ENCODE peak calls at places on chromosomes 16 and 17, in five cellular contexts. One of them, this sample, is unnamed.

GRCh38 chr16:11212819-11213196 is 43.2 kb downstream of the SOCS1 start:
- DNase-seq in tibial artery: no peak
- DNase-seq in adrenal gland: no peak
- DNase-seq in ovary: no peak
- DNase-seq in GM23338: no peak
- DNase-seq in this sample: no peak

GRCh38 chr16:47578033-47578432 is 116.9 kb downstream of the PHKB start:
- DNase-seq in tibial artery: no peak
- DNase-seq in adrenal gland: no peak
- DNase-seq in ovary: no peak
- DNase-seq in GM23338: no peak
- DNase-seq in this sample: no peak

GRCh38 chr17:31491794-31492171 is 100.3 kb downstream of the RAB11FIP4 start:
- DNase-seq in tibial artery: no peak
- DNase-seq in adrenal gland: no peak
- DNase-seq in ovary: no peak
- DNase-seq in GM23338: no peak
- DNase-seq in this sample: no peak

GRCh38 chr16:29705030-29705429 is 26.1 kb downstream of the QPRT start:
- DNase-seq in tibial artery: no peak
- DNase-seq in adrenal gland: no peak
- DNase-seq in ovary: no peak
- DNase-seq in GM23338: no peak
- DNase-seq in this sample: no peak

GRCh38 chr16:69709456-69710084 is 16.8 kb downstream of the NQO1 start:
- DNase-seq in tibial artery: no peak
- DNase-seq in adrenal gland: no peak
- DNase-seq in ovary: no peak
- DNase-seq in GM23338: peak
- DNase-seq in this sample: no peak

GRCh38 chr17:39208136-39208535 is 8.1 kb downstream of the RPL19 start:
- DNase-seq in tibial artery: no peak
- DNase-seq in adrenal gland: no peak
- DNase-seq in ovary: no peak
- DNase-seq in GM23338: no peak
- DNase-seq in this sample: peak

GRCh38 chr16:9395958-9396359 is 304.5 kb downstream of the HAPSTR1 start:
- DNase-seq in tibial artery: no peak
- DNase-seq in adrenal gland: no peak
- DNase-seq in ovary: no peak
- DNase-seq in GM23338: no peak
- DNase-seq in this sample: no peak

GRCh38 chr16:66933776-66934137 is 445 bp downstream of the CIAO2B start:
- DNase-seq in tibial artery: no peak
- DNase-seq in adrenal gland: peak
- DNase-seq in ovary: no peak
- DNase-seq in GM23338: no peak
- DNase-seq in this sample: no peak

GRCh38 chr16:27205436-27206065 is 2.2 kb downstream of the KDM8 start:
- DNase-seq in tibial artery: no peak
- DNase-seq in adrenal gland: no peak
- DNase-seq in ovary: no peak
- DNase-seq in GM23338: no peak
- DNase-seq in this sample: no peak

GRCh38 chr17:47220531-47220999 is 11.4 kb downstream of the MYL4 start:
- DNase-seq in tibial artery: no peak
- DNase-seq in adrenal gland: no peak
- DNase-seq in ovary: no peak
- DNase-seq in GM23338: no peak
- DNase-seq in this sample: no peak

GRCh38 chr17:73232587-73233373 is 28.9 kb downstream of the CPSF4L start:
- DNase-seq in tibial artery: peak
- DNase-seq in adrenal gland: peak
- DNase-seq in ovary: no peak
- DNase-seq in GM23338: peak
- DNase-seq in this sample: peak

GRCh38 chr16:31702796-31703195 is 170.8 kb upstream of the ZNF267 start:
- DNase-seq in tibial artery: no peak
- DNase-seq in adrenal gland: no peak
- DNase-seq in ovary: no peak
- DNase-seq in GM23338: no peak
- DNase-seq in this sample: no peak

GRCh38 chr16:25817295-25817694 is 125.5 kb downstream of the HS3ST4 start:
- DNase-seq in tibial artery: no peak
- DNase-seq in adrenal gland: no peak
- DNase-seq in ovary: no peak
- DNase-seq in GM23338: no peak
- DNase-seq in this sample: no peak

GRCh38 chr17:44872131-44872768 is 24.6 kb downstream of the HIGD1B start:
- DNase-seq in tibial artery: peak
- DNase-seq in adrenal gland: peak
- DNase-seq in ovary: no peak
- DNase-seq in GM23338: no peak
- DNase-seq in this sample: no peak

GRCh38 chr16:1984347-1985225 is 593 bp downstream of the GFER start:
- DNase-seq in tibial artery: no peak
- DNase-seq in adrenal gland: no peak
- DNase-seq in ovary: no peak
- DNase-seq in GM23338: peak
- DNase-seq in this sample: no peak

GRCh38 chr17:61494325-61495160 is 42.3 kb downstream of the TBX4 start:
- DNase-seq in tibial artery: no peak
- DNase-seq in adrenal gland: no peak
- DNase-seq in ovary: no peak
- DNase-seq in GM23338: no peak
- DNase-seq in this sample: peak

GRCh38 chr17:48173191-48173590 is 65.6 kb downstream of the SNX11 start:
- DNase-seq in tibial artery: no peak
- DNase-seq in adrenal gland: no peak
- DNase-seq in ovary: no peak
- DNase-seq in GM23338: no peak
- DNase-seq in this sample: no peak

GRCh38 chr17:56978441-56979090 is 635 bp downstream of the SCPEP1 start:
- DNase-seq in tibial artery: no peak
- DNase-seq in adrenal gland: peak
- DNase-seq in ovary: no peak
- DNase-seq in GM23338: no peak
- DNase-seq in this sample: no peak

GRCh38 chr16:29743475-29743826 is 2.3 kb downstream of the C16orf54 start:
- DNase-seq in tibial artery: no peak
- DNase-seq in adrenal gland: no peak
- DNase-seq in ovary: no peak
- DNase-seq in GM23338: no peak
- DNase-seq in this sample: no peak

GRCh38 chr17:45263477-45263860 is 1.6 kb upstream of the SPATA32 start:
- DNase-seq in tibial artery: no peak
- DNase-seq in adrenal gland: no peak
- DNase-seq in ovary: no peak
- DNase-seq in GM23338: no peak
- DNase-seq in this sample: no peak

GRCh38 chr16:87431926-87432325 is 39.8 kb downstream of the MAP1LC3B start:
- DNase-seq in tibial artery: no peak
- DNase-seq in adrenal gland: peak
- DNase-seq in ovary: no peak
- DNase-seq in GM23338: no peak
- DNase-seq in this sample: peak

GRCh38 chr16:2224183-2224486 is 744 bp downstream of the E4F1 start:
- DNase-seq in tibial artery: no peak
- DNase-seq in adrenal gland: no peak
- DNase-seq in ovary: no peak
- DNase-seq in GM23338: no peak
- DNase-seq in this sample: no peak

GRCh38 chr16:46972971-46973456 is 460 bp downstream of the DNAJA2 start:
- DNase-seq in tibial artery: peak
- DNase-seq in adrenal gland: peak
- DNase-seq in ovary: peak
- DNase-seq in GM23338: peak
- DNase-seq in this sample: peak

GRCh38 chr17:15377608-15378007 is 36.2 kb upstream of the TEKT3 start:
- DNase-seq in tibial artery: no peak
- DNase-seq in adrenal gland: no peak
- DNase-seq in ovary: no peak
- DNase-seq in GM23338: peak
- DNase-seq in this sample: no peak

GRCh38 chr16:56824335-56824734 is 40.7 kb upstream of the SLC12A3 start:
- DNase-seq in tibial artery: no peak
- DNase-seq in adrenal gland: peak
- DNase-seq in ovary: no peak
- DNase-seq in GM23338: peak
- DNase-seq in this sample: peak
- TF ChIP-seq CTCF in tibial artery: no peak
- TF ChIP-seq CTCF in adrenal gland: peak
- TF ChIP-seq CTCF in ovary: no peak
- TF ChIP-seq CTCF in GM23338: peak
- TF ChIP-seq CTCF in this sample: no peak

DNA sequence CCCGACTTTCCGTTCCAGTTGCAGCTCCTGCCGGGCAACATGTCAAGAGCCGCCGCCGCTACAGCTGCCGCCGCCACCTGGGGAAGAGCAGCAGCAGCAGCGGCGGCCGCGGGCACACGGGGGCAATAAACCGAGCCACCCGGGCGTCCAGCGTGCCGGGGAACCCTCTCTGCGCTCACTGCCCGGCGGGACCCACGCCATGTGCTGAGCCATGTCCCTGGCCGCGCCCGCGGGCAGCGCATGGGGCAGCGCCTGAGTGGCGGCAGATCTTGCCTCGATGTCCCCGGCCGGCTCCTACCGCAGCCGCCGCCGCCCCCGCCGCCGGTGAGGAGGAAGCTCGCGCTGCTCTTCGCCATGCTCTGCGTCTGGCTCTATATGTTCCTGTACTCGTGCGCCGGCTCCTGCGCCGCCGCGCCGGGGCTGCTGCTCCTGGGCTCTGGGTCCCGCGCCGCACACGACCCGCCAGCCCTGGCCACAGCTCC is 439 bp downstream of the HS3ST3B1 start:
- DNase-seq in tibial artery: no peak
- DNase-seq in adrenal gland: no peak
- DNase-seq in ovary: no peak
- DNase-seq in GM23338: peak
- DNase-seq in this sample: no peak
- TF ChIP-seq CTCF in tibial artery: no peak
- TF ChIP-seq CTCF in adrenal gland: no peak
- TF ChIP-seq CTCF in ovary: peak
- TF ChIP-seq CTCF in GM23338: peak
- TF ChIP-seq CTCF in this sample: no peak

DNA sequence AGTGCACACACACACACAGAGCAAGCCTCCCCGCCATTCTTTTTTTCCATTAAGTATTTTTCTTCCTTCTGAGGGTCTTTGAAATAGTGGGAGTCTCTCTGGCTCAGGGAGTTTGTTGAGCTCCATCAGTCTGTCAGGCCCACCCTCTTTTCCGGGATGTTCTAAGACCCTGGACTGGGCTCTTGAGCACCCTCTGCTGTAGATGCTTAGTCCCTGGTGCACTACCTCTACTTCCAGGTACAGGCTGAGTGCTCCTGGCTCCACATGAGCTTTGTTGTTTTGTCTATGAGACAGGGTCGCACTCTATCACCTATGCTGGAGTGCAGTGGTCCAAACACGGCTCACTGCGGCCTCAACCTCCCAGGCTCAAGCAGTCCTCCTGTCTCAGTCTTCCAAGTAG is 20.7 kb downstream of the LIMD2 start:
- DNase-seq in tibial artery: no peak
- DNase-seq in adrenal gland: no peak
- DNase-seq in ovary: no peak
- DNase-seq in GM23338: peak
- DNase-seq in this sample: no peak
- TF ChIP-seq CTCF in tibial artery: no peak
- TF ChIP-seq CTCF in adrenal gland: no peak
- TF ChIP-seq CTCF in ovary: no peak
- TF ChIP-seq CTCF in GM23338: peak
- TF ChIP-seq CTCF in this sample: no peak

GRCh38 chr17:77647531-77647930 is 311.0 kb upstream of the TNRC6C start:
- DNase-seq in tibial artery: no peak
- DNase-seq in adrenal gland: no peak
- DNase-seq in ovary: no peak
- DNase-seq in GM23338: no peak
- DNase-seq in this sample: no peak

GRCh38 chr17:77645441-77646430 is 312.8 kb upstream of the TNRC6C start:
- DNase-seq in tibial artery: no peak
- DNase-seq in adrenal gland: no peak
- DNase-seq in ovary: no peak
- DNase-seq in GM23338: peak
- DNase-seq in this sample: no peak

GRCh38 chr17:77641718-77642117 is 316.8 kb upstream of the TNRC6C start:
- DNase-seq in tibial artery: no peak
- DNase-seq in adrenal gland: no peak
- DNase-seq in ovary: no peak
- DNase-seq in GM23338: no peak
- DNase-seq in this sample: no peak

GRCh38 chr17:77644181-77644972 is 314.1 kb upstream of the TNRC6C start:
- DNase-seq in tibial artery: no peak
- DNase-seq in adrenal gland: no peak
- DNase-seq in ovary: no peak
- DNase-seq in GM23338: no peak
- DNase-seq in this sample: no peak

DNA sequence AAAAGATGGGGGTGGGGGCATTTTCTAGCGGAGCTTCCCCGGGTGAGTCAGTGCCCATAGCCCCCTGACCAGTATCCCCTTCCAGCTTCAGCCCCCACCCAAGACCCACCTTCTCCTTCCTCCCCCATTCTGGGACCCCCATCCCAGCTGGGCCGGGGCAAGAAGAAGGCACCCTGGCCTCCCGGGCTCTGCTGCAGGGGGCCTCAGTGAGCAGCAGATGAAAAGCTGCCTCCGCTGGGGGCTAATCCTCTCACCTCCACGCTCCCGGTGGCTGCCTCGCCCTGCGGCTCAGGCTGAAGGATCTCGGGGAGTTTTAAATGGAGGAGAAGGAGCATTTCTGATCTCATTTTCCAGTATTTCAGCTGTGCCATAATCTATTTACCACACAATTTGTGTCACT is 313.5 kb upstream of the TNRC6C start:
- DNase-seq in tibial artery: no peak
- DNase-seq in adrenal gland: no peak
- DNase-seq in ovary: no peak
- DNase-seq in GM23338: peak
- DNase-seq in this sample: no peak
- TF ChIP-seq CTCF in tibial artery: no peak
- TF ChIP-seq CTCF in adrenal gland: no peak
- TF ChIP-seq CTCF in ovary: no peak
- TF ChIP-seq CTCF in GM23338: peak
- TF ChIP-seq CTCF in this sample: no peak